ENCODE peak calls at places on chromosomes 16 and 17, in seven cellular contexts. V, Y, F, B, R, E and D are unnamed samples.

GRCh38 chr16:85475233-85475632 is 137.9 kb upstream of the GSE1 start:
- DNase-seq in V (no peak), Y (no peak), F (no peak), B (no peak), R (no peak), E (no peak), D (no peak)

GRCh38 chr16:75868636-75869389 is 142.5 kb upstream of the CPHXL start:
- DNase-seq in V (no peak), Y (peak; percentile 27), F (no peak), B (no peak), R (no peak), E (no peak), D (no peak)

GRCh38 chr17:74532115-74532514 is 840 bp upstream of the CD300LB start:
- DNase-seq in V (no peak), Y (no peak), F (no peak), B (no peak), R (no peak), E (no peak), D (no peak)

GRCh38 chr16:72380283-72380682 is 208.3 kb upstream of the PMFBP1 start:
- DNase-seq in V (no peak), Y (no peak), F (no peak), B (no peak), R (no peak), E (no peak), D (no peak)

GRCh38 chr16:86088287-86088686 is 189.3 kb downstream of the IRF8 start:
- DNase-seq in V (no peak), Y (no peak), F (no peak), B (no peak), R (no peak), E (no peak), D (no peak)

GRCh38 chr17:74759243-74759801 is 10.9 kb downstream of the NHERF1 start:
- DNase-seq in V (no peak), Y (peak; percentile 27), F (no peak), B (no peak), R (peak; percentile 50), E (no peak), D (no peak)

GRCh38 chr17:13589658-13590057 is 12.1 kb downstream of the HS3ST3A1 start:
- DNase-seq in V (no peak), Y (no peak), F (no peak), B (no peak), R (no peak), E (no peak), D (no peak)

GRCh38 chr16:781346-782010 is 6.7 kb downstream of the RPUSD1 start:
- DNase-seq in V (no peak), Y (no peak), F (no peak), B (no peak), R (no peak), E (no peak), D (no peak)

GRCh38 chr16:87506423-87507350 is 13.9 kb upstream of the ZCCHC14 start:
- DNase-seq in V (no peak), Y (no peak), F (no peak), B (no peak), R (no peak), E (no peak), D (no peak)

GRCh38 chr16:53964145-53964544 is 260.2 kb downstream of the FTO start:
- DNase-seq in V (no peak), Y (no peak), F (no peak), B (no peak), R (no peak), E (no peak), D (no peak)

GRCh38 chr16:1959269-1960039 is at the start of gene NDUFB10:
- DNase-seq in V (peak; percentile 89), Y (peak; percentile 87), F (peak; percentile 93), B (peak; percentile 72), R (peak; percentile 88), E (peak; percentile 89), D (peak; percentile 94)

GRCh38 chr16:73058616-73059409 is 10.9 kb upstream of the ZFHX3 start:
- DNase-seq in V (no peak), Y (no peak), F (peak; percentile 24), B (peak; percentile 35), R (no peak), E (no peak), D (peak; percentile 42)

GRCh38 chr16:57677622-57678369 is 9.7 kb downstream of the ADGRG3 start:
- DNase-seq in V (no peak), Y (no peak), F (no peak), B (peak; percentile 27), R (no peak), E (no peak), D (no peak)

GRCh38 chr16:59665618-59666220 is 931.6 kb upstream of the GOT2 start:
- DNase-seq in V (no peak), Y (no peak), F (no peak), B (no peak), R (no peak), E (no peak), D (no peak)

GRCh38 chr17:42520540-42520951 is 15.5 kb upstream of the NAGLU start:
- DNase-seq in V (no peak), Y (no peak), F (no peak), B (no peak), R (no peak), E (no peak), D (no peak)

GRCh38 chr17:58270476-58271290 is 10.1 kb downstream of the MPO start:
- DNase-seq in V (no peak), Y (peak; percentile 30), F (no peak), B (no peak), R (no peak), E (no peak), D (no peak)

GRCh38 chr17:42131971-42132370 is 9.4 kb downstream of the HSPB9 start:
- DNase-seq in V (no peak), Y (no peak), F (no peak), B (no peak), R (no peak), E (no peak), D (no peak)

GRCh38 chr16:55480228-55480655 is 1.2 kb downstream of the MMP2 start:
- DNase-seq in V (peak; percentile 44), Y (no peak), F (no peak), B (no peak), R (no peak), E (peak; percentile 45), D (no peak)

GRCh38 chr16:11675561-11676511 is 7.6 kb downstream of the SNN start:
- DNase-seq in V (no peak), Y (peak; percentile 97), F (no peak), B (no peak), R (no peak), E (no peak), D (peak; percentile 68)

GRCh38 chr17:60163108-60163784 is 13.5 kb downstream of the CA4 start:
- DNase-seq in V (no peak), Y (no peak), F (no peak), B (no peak), R (no peak), E (no peak), D (no peak)

GRCh38 chr17:66689192-66689591 is 145.7 kb upstream of the CACNG5 start:
- DNase-seq in V (no peak), Y (no peak), F (no peak), B (no peak), R (no peak), E (no peak), D (no peak)